ENCODE peak calls at places on chromosomes 13 and 19, in six cellular contexts. H is neuronal stem cell, R is H1, A is K562, O is HepG2, J is H9. D is an unnamed sample.

GRCh38 chr13:74550039-74550438 is 415.8 kb upstream of the KLF12 start:
- DNase-seq in R (no peak), H (no peak), O (no peak), J (no peak), A (no peak), D (no peak)

GRCh38 chr13:114149774-114150740 is 17.6 kb upstream of the RASA3 start:
- DNase-seq in J (no peak), R (no peak), O (no peak), A (no peak), H (no peak), D (no peak)

GRCh38 chr13:97659602-97660001 is 225.6 kb downstream of the RAP2A start:
- DNase-seq in A (no peak), J (no peak), H (peak), R (no peak), O (peak), D (peak)

GRCh38 chr19:10815007-10815531 is 20.9 kb downstream of the TMED1 start:
- DNase-seq in J (no peak), H (no peak), R (no peak), O (no peak), A (no peak), D (no peak)

GRCh38 chr13:100537486-100537885 is 51.1 kb downstream of the GGACT start:
- DNase-seq in J (no peak), A (no peak), H (no peak), R (no peak), O (no peak), D (no peak)

GRCh38 chr19:49387936-49388372 is at the start of gene KASH5:
- DNase-seq in O (no peak), A (peak), R (no peak), J (no peak), H (no peak), D (peak)

GRCh38 chr13:75489502-75490263 is 7.7 kb upstream of the TBC1D4 start:
- DNase-seq in H (no peak), O (peak), R (no peak), A (no peak), J (no peak), D (no peak)

GRCh38 chr13:91946498-91947070 is 548.2 kb downstream of the GPC5 start:
- DNase-seq in R (no peak), J (no peak), A (peak), H (peak), O (peak), D (peak)

GRCh38 chr19:9883764-9884163 is 48.6 kb downstream of the PIN1 start:
- DNase-seq in R (no peak), A (no peak), H (no peak), O (no peak), J (no peak), D (no peak)

GRCh38 chr19:16860118-16860517 is 28.7 kb upstream of the F2RL3 start:
- DNase-seq in J (no peak), O (no peak), H (no peak), A (no peak), R (no peak), D (no peak)

GRCh38 chr19:5955638-5955935 is 22.4 kb downstream of the RANBP3 start:
- DNase-seq in H (no peak), J (no peak), A (no peak), R (no peak), O (no peak), D (no peak)

GRCh38 chr13:29594310-29594709 is 1.2 kb downstream of the SLC7A1 start:
- DNase-seq in A (peak), J (no peak), O (peak), H (peak), R (no peak), D (peak)

GRCh38 chr13:28046981-28047380 is 53.4 kb downstream of the FLT3 start:
- DNase-seq in O (no peak), H (no peak), J (no peak), A (no peak), R (no peak), D (no peak)

GRCh38 chr19:29022599-29022998 is 190.4 kb downstream of the UQCRFS1 start:
- DNase-seq in R (no peak), J (no peak), H (no peak), A (no peak), O (no peak), D (no peak)

GRCh38 chr19:19873381-19873780 is 7.7 kb downstream of the ZNF253 start:
- DNase-seq in H (no peak), A (no peak), J (no peak), R (no peak), O (no peak), D (no peak)

GRCh38 chr13:43985437-43986051 is 105.8 kb downstream of the LACC1 start:
- DNase-seq in H (no peak), J (no peak), R (no peak), O (no peak), A (no peak), D (no peak)

GRCh38 chr19:46076951-46077814 is 36.4 kb upstream of the IGFL4 start:
- DNase-seq in O (peak), J (peak), A (peak), H (peak), R (peak), D (peak)

GRCh38 chr19:49128545-49129237 is 9.3 kb downstream of the PPFIA3 start:
- DNase-seq in J (no peak), H (no peak), O (no peak), R (no peak), A (no peak), D (no peak)

GRCh38 chr13:100063333-100063732 is 25.6 kb upstream of the PCCA start:
- DNase-seq in O (no peak), R (no peak), J (no peak), A (no peak), H (no peak), D (no peak)

GRCh38 chr13:95641291-95641811 is 3.2 kb downstream of the DZIP1 start:
- DNase-seq in R (peak), A (no peak), H (no peak), J (peak), O (no peak), D (no peak)

GRCh38 chr19:58346961-58347929 is 6.0 kb downstream of the A1BG start:
- DNase-seq in R (peak), O (no peak), J (peak), H (peak), A (peak), D (peak)

GRCh38 chr19:8831373-8831772 is 731 bp downstream of the ZNF558 start:
- DNase-seq in O (no peak), R (no peak), A (no peak), J (no peak), H (no peak), D (no peak)

GRCh38 chr13:107209811-107210210 is 641.9 kb upstream of the ARGLU1 start:
- DNase-seq in A (no peak), H (no peak), R (no peak), J (no peak), O (no peak), D (no peak)

GRCh38 chr13:50910483-50910805 is 853 bp downstream of the RNASEH2B start:
- DNase-seq in R (peak), J (peak), H (peak), O (peak), A (peak), D (peak)

GRCh38 chr19:54172764-54173699 is at the start of gene TMC4:
- DNase-seq in J (peak), R (peak), A (no peak), H (no peak), O (no peak), D (no peak)

GRCh38 chr19:6126335-6126974 is 9.0 kb upstream of the ACSBG2 start:
- DNase-seq in A (peak), J (peak), H (no peak), R (no peak), O (peak), D (peak)

GRCh38 chr19:50204811-50205675 is 1.6 kb downstream of the MYH14 start:
- DNase-seq in O (peak), R (peak), J (peak), H (peak), A (peak), D (peak)

GRCh38 chr19:6738726-6739389 is 622 bp upstream of the TRIP10 start:
- DNase-seq in H (no peak), A (no peak), J (no peak), O (no peak), R (peak), D (no peak)

GRCh38 chr19:16303755-16304154 is 20.9 kb upstream of the KLF2 start:
- DNase-seq in A (no peak), O (no peak), R (no peak), H (no peak), J (no peak), D (no peak)

GRCh38 chr19:1143828-1144399 is 30.2 kb downstream of the SBNO2 start:
- DNase-seq in J (no peak), O (no peak), R (no peak), A (no peak), H (no peak), D (no peak)

DNA sequence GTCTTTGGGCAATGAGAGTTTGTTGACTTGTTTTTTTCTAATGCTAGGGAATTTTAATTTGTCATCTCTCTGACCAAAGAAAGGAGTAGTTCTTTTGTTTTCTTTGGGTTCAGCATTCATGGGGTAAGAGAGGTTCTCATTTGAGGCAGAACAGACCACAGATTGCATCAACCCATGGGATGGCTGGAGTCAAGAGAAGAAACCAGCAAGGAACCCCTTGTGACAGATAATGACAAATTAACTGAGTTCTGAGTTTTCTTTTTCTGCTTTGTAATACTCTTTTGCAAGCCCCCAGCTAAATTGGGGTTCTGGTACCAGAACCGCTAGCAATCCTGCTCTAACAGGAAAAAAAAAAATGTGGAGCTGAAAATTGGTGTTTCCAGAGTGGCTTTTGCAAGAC is 864.1 kb downstream of the DIAPH3 start:
- DNase-seq in O (no peak), J (no peak), A (no peak), H (no peak), R (no peak), D (no peak)
- H3K9ac ChIP-seq in O (no peak), J (no peak), A (no peak), H (no peak), R (no peak), D (no peak)

GRCh38 chr13:47858678-47859050 is 142.4 kb downstream of the SUCLA2 start:
- DNase-seq in R (no peak), O (no peak), H (no peak), J (no peak), A (no peak), D (no peak)
- H3K9ac ChIP-seq in R (no peak), O (no peak), H (no peak), J (no peak), A (no peak), D (no peak)

GRCh38 chr13:20159646-20160345 is 1.1 kb downstream of the GJA3 start:
- DNase-seq in A (no peak), H (no peak), R (no peak), J (no peak), O (no peak), D (no peak)

GRCh38 chr13:20161275-20161950 is 561 bp upstream of the GJA3 start:
- DNase-seq in H (no peak), A (no peak), R (peak), J (no peak), O (no peak), D (peak)

GRCh38 chr13:20160346-20161274 is at the start of gene GJA3:
- DNase-seq in R (peak), A (peak), H (peak), J (peak), O (no peak), D (peak)

GRCh38 chr13:20156711-20157110 is 4.1 kb downstream of the GJA3 start:
- DNase-seq in H (no peak), J (peak), A (no peak), O (no peak), R (no peak), D (no peak)

GRCh38 chr13:20157387-20157786 is 3.5 kb downstream of the GJA3 start:
- DNase-seq in J (peak), H (no peak), O (no peak), A (no peak), R (no peak), D (no peak)
- H3K9ac ChIP-seq in J (no peak), H (no peak), O (no peak), A (no peak), R (no peak), D (no peak)

DNA sequence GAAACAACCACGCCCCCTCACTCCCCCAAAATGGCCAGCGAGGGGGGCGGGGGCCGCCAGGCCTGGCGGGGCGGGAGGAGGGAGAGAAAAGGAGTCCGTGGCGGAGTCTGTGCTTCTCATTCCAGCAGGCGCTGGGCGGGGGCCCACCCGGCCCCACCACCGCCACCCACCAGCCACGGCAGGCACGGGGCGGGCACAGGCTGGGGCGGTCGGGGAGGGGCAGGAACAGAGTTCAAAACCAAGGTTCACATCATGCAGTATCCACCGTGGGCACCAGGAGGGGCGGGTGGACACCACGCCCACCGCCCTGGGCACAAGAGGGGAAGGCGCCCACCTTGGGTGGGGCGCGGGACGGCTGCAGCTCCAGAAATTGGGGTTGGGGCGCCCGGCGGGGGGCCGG is 12.8 kb downstream of the DPF1 start:
- DNase-seq in A (no peak), O (no peak), H (peak), J (peak), R (peak), D (peak)
- H3K9ac ChIP-seq in A (no peak), O (no peak), H (peak), J (no peak), R (peak), D (no peak)

DNA sequence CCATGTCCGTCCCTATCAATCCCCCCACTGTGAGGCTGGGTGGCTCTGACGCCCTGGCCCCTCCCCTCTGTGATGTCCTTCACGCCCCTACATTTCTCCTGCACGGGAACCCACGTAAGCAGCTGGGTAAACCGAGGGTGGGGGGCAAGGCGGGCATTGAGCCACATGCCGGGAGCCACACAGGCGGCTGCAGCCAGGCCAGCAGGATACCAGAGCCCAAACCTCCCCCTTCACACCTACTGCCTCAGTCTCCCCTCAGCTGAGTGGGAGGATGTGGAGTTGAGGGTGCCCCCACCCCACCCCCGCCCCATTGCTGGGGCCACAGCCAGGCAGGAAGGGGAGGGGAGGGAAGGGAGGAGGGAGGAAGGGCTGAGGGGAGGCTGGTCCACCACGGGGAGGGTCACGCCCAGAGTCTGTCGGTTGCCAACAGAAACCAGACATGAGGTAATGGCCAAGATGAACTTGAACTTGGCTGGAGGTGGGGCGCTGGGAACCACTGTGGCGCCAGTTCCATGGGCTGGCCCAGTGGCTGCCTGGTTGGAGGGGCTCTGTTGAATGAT is 20.9 kb downstream of the SMIM24 start:
- DNase-seq in O (no peak), A (peak), H (no peak), J (peak), R (no peak), D (peak)
- H3K9ac ChIP-seq in O (no peak), A (no peak), H (peak), J (no peak), R (no peak), D (peak)

GRCh38 chr19:55602104-55603001 is 2.3 kb downstream of the ZNF524 start:
- DNase-seq in O (no peak), A (no peak), R (peak), H (no peak), J (no peak), D (no peak)

GRCh38 chr19:55600336-55601028 is 394 bp downstream of the ZNF524 start:
- DNase-seq in H (peak), J (no peak), O (no peak), A (no peak), R (peak), D (peak)

GRCh38 chr19:55603115-55603514 is 2.3 kb upstream of the ZNF865 start:
- DNase-seq in O (no peak), J (no peak), R (peak), A (no peak), H (no peak), D (no peak)

GRCh38 chr19:55599468-55600335 is at the start of the genes FIZ1 and ZNF524:
- DNase-seq in A (peak), R (peak), H (peak), O (peak), J (peak), D (peak)

GRCh38 chr19:55601127-55601526 is 1.0 kb downstream of the ZNF524 start:
- DNase-seq in O (no peak), J (no peak), H (no peak), R (no peak), A (no peak), D (no peak)
- H3K9ac ChIP-seq in O (peak), J (no peak), H (no peak), R (no peak), A (peak), D (peak)

DNA sequence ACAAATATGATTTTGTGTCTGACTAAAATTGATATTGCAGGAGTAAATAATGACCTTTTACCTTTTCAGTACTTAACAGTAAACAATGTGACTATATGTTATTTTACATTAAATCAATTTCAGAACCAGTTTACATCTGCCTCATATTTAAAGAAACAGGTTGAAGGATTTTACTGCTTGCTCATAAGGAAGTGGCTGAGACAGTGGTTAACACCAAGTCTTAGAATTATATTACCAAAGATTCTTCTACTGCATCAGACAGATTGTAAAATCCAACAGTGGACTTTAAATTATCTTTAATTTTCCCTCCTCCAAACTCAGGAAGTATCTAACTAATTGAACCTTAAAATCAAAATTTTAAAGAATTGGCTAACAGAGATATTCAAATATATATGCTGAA is 1929.9 kb downstream of the PCDH9 start:
- DNase-seq in O (no peak), R (no peak), A (no peak), J (no peak), H (no peak), D (no peak)
- H3K9ac ChIP-seq in O (no peak), R (no peak), A (no peak), J (no peak), H (no peak), D (no peak)

D was measured in SK-N-SH.